ENCODE peak calls at places on chromosomes 7 and 10, in four cellular contexts. L is mammary epithelial cell, O is adipocyte, B is suprapubic skin. X is an unnamed sample.

GRCh38 chr10:12679636-12680035 is 321.9 kb downstream of the CCDC3 start:
- DNase-seq in L (no peak), B (no peak), O (no peak), X (no peak)

GRCh38 chr10:53134050-53134449 is 361.5 kb upstream of the MBL2 start:
- DNase-seq in O (no peak), L (no peak), B (no peak), X (no peak)

GRCh38 chr7:99224263-99224947 is 16.5 kb upstream of the KPNA7 start:
- DNase-seq in L (peak), O (peak), B (no peak), X (peak)

GRCh38 chr7:134594877-134595276 is 46.0 kb downstream of the AKR1B15 start:
- DNase-seq in B (no peak), L (no peak), O (peak), X (no peak)

GRCh38 chr7:82015751-82016150 is 245.9 kb upstream of the HGF start:
- DNase-seq in O (peak), B (no peak), L (peak), X (no peak)

GRCh38 chr7:71574153-71574894 is 442.4 kb downstream of the GALNT17 start:
- DNase-seq in B (peak), L (no peak), O (no peak), X (no peak)

GRCh38 chr10:6563720-6564119 is 16.4 kb downstream of the PRKCQ start:
- DNase-seq in O (no peak), L (no peak), B (no peak), X (no peak)

GRCh38 chr7:131057015-131057518 is 270.6 kb upstream of the MKLN1 start:
- DNase-seq in B (no peak), O (peak), L (peak), X (no peak)

GRCh38 chr7:155001756-155002410 is 1.0 kb downstream of the PAXIP1 start:
- DNase-seq in B (no peak), L (peak), O (peak), X (no peak)

GRCh38 chr7:67692425-67692824 is 695.8 kb downstream of the TYW1 start:
- DNase-seq in O (peak), L (no peak), B (no peak), X (peak)